ENCODE peak calls at places on chromosomes 12 and 14, in six cellular contexts. S is stomach, G is PC-3, M is AG09309, E is cardiac fibroblast, Z is AG10803. T is an unnamed sample.
A peak's percentile ranks its signal among the peaks of the same experiment; 100 is the strongest.

GRCh38 chr14:103803661-103804060 is 43.7 kb downstream of the PPP1R13B start:
- DNase-seq in S (no peak), G (peak; percentile 28), M (peak; percentile 23), E (peak; percentile 57), Z (peak; percentile 31), T (no peak)

GRCh38 chr12:104573-105081 is 38.1 kb downstream of the IQSEC3 start:
- DNase-seq in S (no peak), G (no peak), M (no peak), E (no peak), Z (no peak), T (no peak)

GRCh38 chr12:55681142-55682077 is 26.3 kb downstream of the ITGA7 start:
- DNase-seq in S (peak; percentile 71), G (peak; percentile 92), M (no peak), E (peak; percentile 65), Z (peak; percentile 59), T (peak; percentile 69)

GRCh38 chr14:36988989-36989388 is 183.4 kb downstream of the SLC25A21 start:
- DNase-seq in S (no peak), G (peak; percentile 21), M (no peak), E (peak; percentile 39), Z (no peak), T (no peak)

GRCh38 chr12:67910360-67911292 is 78.6 kb upstream of the IFNG-AS1 start:
- DNase-seq in S (no peak), G (peak; percentile 97), M (peak; percentile 97), E (peak; percentile 98), Z (peak; percentile 99), T (peak; percentile 76)

GRCh38 chr12:23555180-23555784 is 394.2 kb downstream of the SOX5 start:
- DNase-seq in S (no peak), G (no peak), M (no peak), E (no peak), Z (no peak), T (no peak)

GRCh38 chr12:46516933-46517578 is 144.5 kb upstream of the SLC38A2 start:
- DNase-seq in S (no peak), G (no peak), M (no peak), E (no peak), Z (no peak), T (no peak)

GRCh38 chr12:48286665-48287064 is 64.1 kb downstream of the ZNF641 start:
- DNase-seq in S (no peak), G (peak; percentile 16), M (no peak), E (peak; percentile 10), Z (no peak), T (no peak)

GRCh38 chr14:90354551-90355298 is 23.0 kb upstream of the NRDE2 start:
- DNase-seq in S (no peak), G (no peak), M (no peak), E (no peak), Z (no peak), T (no peak)

GRCh38 chr14:92451755-92452154 is 61.8 kb upstream of the RIN3 start:
- DNase-seq in S (no peak), G (no peak), M (no peak), E (no peak), Z (no peak), T (no peak)

GRCh38 chr14:101628471-101628966 is 67.2 kb downstream of the DIO3 start:
- DNase-seq in S (peak; percentile 72), G (peak; percentile 82), M (no peak), E (peak; percentile 65), Z (peak; percentile 56), T (no peak)

GRCh38 chr14:55519473-55520080 is 60.4 kb upstream of the KTN1 start:
- DNase-seq in S (no peak), G (no peak), M (no peak), E (no peak), Z (no peak), T (no peak)

GRCh38 chr12:49549735-49550710 is 11.2 kb downstream of the KCNH3 start:
- DNase-seq in S (no peak), G (no peak), M (no peak), E (no peak), Z (no peak), T (no peak)

GRCh38 chr12:114747156-114747555 is 63.2 kb upstream of the TBX3 start:
- DNase-seq in S (no peak), G (no peak), M (no peak), E (no peak), Z (peak; percentile 38), T (no peak)

GRCh38 chr12:128318946-128319345 is 52.0 kb downstream of the TMEM132C start:
- DNase-seq in S (no peak), G (no peak), M (no peak), E (no peak), Z (no peak), T (no peak)

GRCh38 chr14:96802963-96803362 is 5.8 kb downstream of the VRK1 start:
- DNase-seq in S (no peak), G (no peak), M (no peak), E (no peak), Z (no peak), T (no peak)

GRCh38 chr14:56487761-56488160 is 91.8 kb upstream of the TMEM260 start:
- DNase-seq in S (no peak), G (peak; percentile 60), M (peak; percentile 24), E (peak; percentile 88), Z (peak; percentile 24), T (peak; percentile 6)

GRCh38 chr14:94599656-94600004 is 12.6 kb upstream of the SERPINA3 start:
- DNase-seq in S (no peak), G (no peak), M (no peak), E (no peak), Z (no peak), T (no peak)

GRCh38 chr12:3071107-3071506 is 6.1 kb upstream of the TSPAN9 start:
- DNase-seq in S (no peak), G (no peak), M (no peak), E (no peak), Z (no peak), T (no peak)

GRCh38 chr12:14211829-14212455 is 153.5 kb upstream of the ATF7IP start:
- DNase-seq in S (no peak), G (no peak), M (no peak), E (no peak), Z (no peak), T (no peak)

GRCh38 chr12:94145231-94145979 is 3.0 kb upstream of the PLXNC1 start:
- DNase-seq in S (no peak), G (peak; percentile 61), M (peak; percentile 14), E (peak; percentile 65), Z (peak; percentile 52), T (no peak)
- TF ChIP-seq CTCF in S (no peak), G (peak; percentile 69), M (peak; percentile 50), E (peak; percentile 36), Z (peak; percentile 54), T (peak; percentile 18)

DNA sequence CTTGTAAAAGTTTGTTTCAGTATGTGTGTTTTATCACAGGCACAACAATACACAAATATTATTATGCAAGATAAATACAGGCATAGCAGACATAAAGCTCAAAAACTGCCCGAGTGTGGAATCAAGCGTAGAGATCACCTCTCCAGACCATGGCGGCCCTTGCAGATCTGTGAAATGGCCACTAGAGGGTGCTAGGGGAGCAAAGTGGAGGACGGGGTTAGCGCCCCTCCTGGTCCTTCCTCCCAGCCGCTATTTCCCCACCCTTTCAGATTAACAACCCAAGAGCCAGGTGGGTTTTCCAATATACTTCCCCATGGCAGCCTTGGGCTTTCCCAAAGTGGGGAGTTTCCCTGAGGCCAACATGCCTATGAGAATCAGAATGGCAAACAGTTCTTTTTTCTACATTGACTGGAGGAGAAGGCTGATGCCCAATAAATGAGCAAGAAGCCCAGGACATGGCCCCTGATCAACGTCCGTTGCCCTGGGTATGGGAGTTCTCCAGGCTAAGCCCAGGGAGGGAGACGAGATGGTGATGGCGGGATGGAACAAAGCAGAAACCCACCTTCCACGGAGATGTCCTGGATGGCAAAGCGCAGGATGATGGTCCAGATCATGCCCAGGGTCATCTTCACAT is 67.4 kb downstream of the ACTN1 start:
- DNase-seq in S (peak; percentile 78), G (peak; percentile 91), M (no peak), E (peak; percentile 82), Z (peak; percentile 64), T (no peak)
- H3K4me3 ChIP-seq in S (no peak overlapping the region), G (no peak overlapping the region), M (no peak overlapping the region), E (no peak overlapping the region), Z (no peak overlapping the region), T (no peak overlapping the region)

GRCh38 chr12:124525455-124525854 is 42.0 kb downstream of the NCOR2 start:
- DNase-seq in S (no peak), G (no peak), M (no peak), E (no peak), Z (peak; percentile 74), T (no peak)

GRCh38 chr12:124525927-124526692 is 41.3 kb downstream of the NCOR2 start:
- DNase-seq in S (no peak), G (no peak), M (no peak), E (no peak), Z (no peak), T (no peak)

GRCh38 chr12:124529595-124530276 is 37.7 kb downstream of the NCOR2 start:
- DNase-seq in S (no peak), G (no peak), M (no peak), E (no peak), Z (no peak), T (no peak)

GRCh38 chr12:124530637-124531263 is 36.7 kb downstream of the NCOR2 start:
- DNase-seq in S (no peak), G (no peak), M (no peak), E (no peak), Z (no peak), T (no peak)

DNA sequence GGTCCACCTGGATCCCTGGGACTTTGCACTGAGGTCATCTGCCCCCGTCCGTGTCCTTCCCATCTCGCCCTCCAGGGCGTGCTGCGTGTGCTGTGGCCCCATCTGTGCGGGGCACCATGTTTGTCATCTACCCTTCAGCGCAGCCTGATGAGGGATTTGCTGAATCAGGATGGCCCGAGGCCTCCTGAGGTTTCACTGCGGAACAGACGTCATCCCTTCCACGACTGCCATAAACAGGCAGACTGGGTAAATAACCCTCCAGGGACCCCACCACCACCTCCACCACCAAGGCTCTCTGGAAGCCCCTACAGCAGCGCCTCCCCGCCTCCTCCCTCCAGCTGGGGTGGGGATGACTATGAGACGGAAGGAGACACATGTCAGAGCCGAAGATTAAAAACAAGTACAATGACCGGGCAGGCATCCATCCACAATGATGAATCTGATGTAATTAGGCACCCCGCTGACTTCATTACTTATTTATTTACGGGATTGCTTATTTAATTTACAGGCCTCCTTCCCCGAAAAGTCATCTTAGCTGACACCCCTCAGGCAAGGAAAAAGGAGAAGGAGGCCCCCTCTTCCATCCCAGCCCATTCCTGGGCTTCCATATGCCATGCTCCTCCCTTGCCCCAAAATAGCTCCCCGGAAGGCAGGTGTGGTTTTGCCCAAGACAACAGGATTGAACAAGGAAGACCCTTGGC is 39.4 kb downstream of the NCOR2 start:
- DNase-seq in S (no peak), G (no peak), M (no peak), E (peak; percentile 54), Z (peak; percentile 53), T (no peak)
- TF ChIP-seq CTCF in S (no peak), G (peak; percentile 13), M (peak; percentile 14), E (no peak), Z (no peak), T (no peak)

GRCh38 chr12:121766290-121767039 is 27.0 kb downstream of the RHOF start:
- DNase-seq in S (no peak), G (no peak), M (no peak), E (no peak), Z (no peak), T (no peak)

GRCh38 chr12:121769831-121770301 is 23.6 kb downstream of the RHOF start:
- DNase-seq in S (no peak), G (no peak), M (no peak), E (no peak), Z (no peak), T (no peak)

GRCh38 chr12:121765573-121765972 is 27.9 kb downstream of the RHOF start:
- DNase-seq in S (no peak), G (peak; percentile 79), M (peak; percentile 48), E (peak; percentile 77), Z (peak; percentile 79), T (no peak)

GRCh38 chr12:121769297-121769830 is 24.1 kb downstream of the RHOF start:
- DNase-seq in S (no peak), G (no peak), M (no peak), E (no peak), Z (no peak), T (no peak)

GRCh38 chr12:121767525-121768016 is 25.9 kb downstream of the RHOF start:
- DNase-seq in S (no peak), G (no peak), M (no peak), E (peak; percentile 78), Z (peak; percentile 73), T (no peak)
- H3K4me3 ChIP-seq in S (no peak overlapping the region), G (no peak overlapping the region), M (no peak overlapping the region), E (no peak overlapping the region), Z (peak overlapping the region; percentile 43), T (no peak overlapping the region)